ENCODE peak calls at places on chromosomes 13 and 19, in nine cellular contexts. One of them, this sample, is unnamed.

GRCh38 chr13:73782781-73783180 is 351.4 kb downstream of the KLF12 start:
- DNase-seq in stimulated activated CD4-positive, alpha-beta T cell treated with anti-CD3 and anti-CD28 coated beads, Interleukin-4, amount 100 ng/mL, for 48 hours: no peak
- DNase-seq in colonic mucosa: no peak
- DNase-seq in activated CD8-positive, alpha-beta memory T cell treated with anti-CD3 and anti-CD28 coated beads for 24 hours: no peak
- DNase-seq in central memory CD4-positive, alpha-beta T cell: no peak
- DNase-seq in activated CD8-positive, alpha-beta T cell treated with anti-CD3 and anti-CD28 coated beads, Interleukin-2, amount 10 ng/mL, durations not matched to agents 7 days and 5 days: no peak
- DNase-seq in NK-92 treated with Interleukin-12 subunit alpha and Interleukin-12 subunit beta, amount 100 ng/mL, for 24 hours: no peak
- DNase-seq in hepatocyte: no peak
- DNase-seq in mammary epithelial cell: no peak
- DNase-seq in this sample: no peak

GRCh38 chr19:13347351-13347750 is 158.9 kb downstream of the CACNA1A start:
- DNase-seq in stimulated activated CD4-positive, alpha-beta T cell treated with anti-CD3 and anti-CD28 coated beads, Interleukin-4, amount 100 ng/mL, for 48 hours: no peak
- DNase-seq in colonic mucosa: no peak
- DNase-seq in activated CD8-positive, alpha-beta memory T cell treated with anti-CD3 and anti-CD28 coated beads for 24 hours: no peak
- DNase-seq in central memory CD4-positive, alpha-beta T cell: no peak
- DNase-seq in activated CD8-positive, alpha-beta T cell treated with anti-CD3 and anti-CD28 coated beads, Interleukin-2, amount 10 ng/mL, durations not matched to agents 7 days and 5 days: no peak
- DNase-seq in NK-92 treated with Interleukin-12 subunit alpha and Interleukin-12 subunit beta, amount 100 ng/mL, for 24 hours: no peak
- DNase-seq in hepatocyte: no peak
- DNase-seq in mammary epithelial cell: no peak
- DNase-seq in this sample: no peak

GRCh38 chr13:109123971-109124370 is 494.6 kb downstream of the MYO16 start:
- DNase-seq in stimulated activated CD4-positive, alpha-beta T cell treated with anti-CD3 and anti-CD28 coated beads, Interleukin-4, amount 100 ng/mL, for 48 hours: no peak
- DNase-seq in colonic mucosa: no peak
- DNase-seq in activated CD8-positive, alpha-beta memory T cell treated with anti-CD3 and anti-CD28 coated beads for 24 hours: no peak
- DNase-seq in central memory CD4-positive, alpha-beta T cell: no peak
- DNase-seq in activated CD8-positive, alpha-beta T cell treated with anti-CD3 and anti-CD28 coated beads, Interleukin-2, amount 10 ng/mL, durations not matched to agents 7 days and 5 days: no peak
- DNase-seq in NK-92 treated with Interleukin-12 subunit alpha and Interleukin-12 subunit beta, amount 100 ng/mL, for 24 hours: no peak
- DNase-seq in hepatocyte: no peak
- DNase-seq in mammary epithelial cell: no peak
- DNase-seq in this sample: no peak

GRCh38 chr19:12567951-12568350 is 16.7 kb upstream of the ZNF564 start:
- DNase-seq in stimulated activated CD4-positive, alpha-beta T cell treated with anti-CD3 and anti-CD28 coated beads, Interleukin-4, amount 100 ng/mL, for 48 hours: no peak
- DNase-seq in colonic mucosa: no peak
- DNase-seq in activated CD8-positive, alpha-beta memory T cell treated with anti-CD3 and anti-CD28 coated beads for 24 hours: no peak
- DNase-seq in central memory CD4-positive, alpha-beta T cell: no peak
- DNase-seq in activated CD8-positive, alpha-beta T cell treated with anti-CD3 and anti-CD28 coated beads, Interleukin-2, amount 10 ng/mL, durations not matched to agents 7 days and 5 days: no peak
- DNase-seq in NK-92 treated with Interleukin-12 subunit alpha and Interleukin-12 subunit beta, amount 100 ng/mL, for 24 hours: no peak
- DNase-seq in hepatocyte: no peak
- DNase-seq in mammary epithelial cell: no peak
- DNase-seq in this sample: no peak

GRCh38 chr13:44108345-44108858 is 228.7 kb downstream of the LACC1 start:
- DNase-seq in stimulated activated CD4-positive, alpha-beta T cell treated with anti-CD3 and anti-CD28 coated beads, Interleukin-4, amount 100 ng/mL, for 48 hours: no peak
- DNase-seq in colonic mucosa: peak; percentile 89
- DNase-seq in activated CD8-positive, alpha-beta memory T cell treated with anti-CD3 and anti-CD28 coated beads for 24 hours: no peak
- DNase-seq in central memory CD4-positive, alpha-beta T cell: no peak
- DNase-seq in activated CD8-positive, alpha-beta T cell treated with anti-CD3 and anti-CD28 coated beads, Interleukin-2, amount 10 ng/mL, durations not matched to agents 7 days and 5 days: no peak
- DNase-seq in NK-92 treated with Interleukin-12 subunit alpha and Interleukin-12 subunit beta, amount 100 ng/mL, for 24 hours: no peak
- DNase-seq in hepatocyte: peak; percentile 83
- DNase-seq in mammary epithelial cell: peak; percentile 43
- DNase-seq in this sample: no peak

GRCh38 chr19:39824143-39825092 is 9.5 kb downstream of the DYRK1B start:
- DNase-seq in stimulated activated CD4-positive, alpha-beta T cell treated with anti-CD3 and anti-CD28 coated beads, Interleukin-4, amount 100 ng/mL, for 48 hours: peak; percentile 80
- DNase-seq in colonic mucosa: peak; percentile 91
- DNase-seq in activated CD8-positive, alpha-beta memory T cell treated with anti-CD3 and anti-CD28 coated beads for 24 hours: peak; percentile 89
- DNase-seq in central memory CD4-positive, alpha-beta T cell: peak; percentile 87
- DNase-seq in activated CD8-positive, alpha-beta T cell treated with anti-CD3 and anti-CD28 coated beads, Interleukin-2, amount 10 ng/mL, durations not matched to agents 7 days and 5 days: peak; percentile 94
- DNase-seq in NK-92 treated with Interleukin-12 subunit alpha and Interleukin-12 subunit beta, amount 100 ng/mL, for 24 hours: no peak
- DNase-seq in hepatocyte: peak; percentile 95
- DNase-seq in mammary epithelial cell: peak; percentile 84
- DNase-seq in this sample: peak; percentile 97

GRCh38 chr19:51821511-51821910 is 26.6 kb downstream of the FPR3 start:
- DNase-seq in stimulated activated CD4-positive, alpha-beta T cell treated with anti-CD3 and anti-CD28 coated beads, Interleukin-4, amount 100 ng/mL, for 48 hours: no peak
- DNase-seq in colonic mucosa: no peak
- DNase-seq in activated CD8-positive, alpha-beta memory T cell treated with anti-CD3 and anti-CD28 coated beads for 24 hours: no peak
- DNase-seq in central memory CD4-positive, alpha-beta T cell: no peak
- DNase-seq in activated CD8-positive, alpha-beta T cell treated with anti-CD3 and anti-CD28 coated beads, Interleukin-2, amount 10 ng/mL, durations not matched to agents 7 days and 5 days: no peak
- DNase-seq in NK-92 treated with Interleukin-12 subunit alpha and Interleukin-12 subunit beta, amount 100 ng/mL, for 24 hours: no peak
- DNase-seq in hepatocyte: no peak
- DNase-seq in mammary epithelial cell: no peak
- DNase-seq in this sample: no peak

GRCh38 chr19:3039641-3040077 is 10.6 kb upstream of the TLE2 start:
- DNase-seq in stimulated activated CD4-positive, alpha-beta T cell treated with anti-CD3 and anti-CD28 coated beads, Interleukin-4, amount 100 ng/mL, for 48 hours: no peak
- DNase-seq in colonic mucosa: no peak
- DNase-seq in activated CD8-positive, alpha-beta memory T cell treated with anti-CD3 and anti-CD28 coated beads for 24 hours: no peak
- DNase-seq in central memory CD4-positive, alpha-beta T cell: no peak
- DNase-seq in activated CD8-positive, alpha-beta T cell treated with anti-CD3 and anti-CD28 coated beads, Interleukin-2, amount 10 ng/mL, durations not matched to agents 7 days and 5 days: no peak
- DNase-seq in NK-92 treated with Interleukin-12 subunit alpha and Interleukin-12 subunit beta, amount 100 ng/mL, for 24 hours: no peak
- DNase-seq in hepatocyte: no peak
- DNase-seq in mammary epithelial cell: no peak
- DNase-seq in this sample: no peak

GRCh38 chr19:30017172-30017571 is 75.1 kb downstream of the URI1 start:
- DNase-seq in stimulated activated CD4-positive, alpha-beta T cell treated with anti-CD3 and anti-CD28 coated beads, Interleukin-4, amount 100 ng/mL, for 48 hours: no peak
- DNase-seq in colonic mucosa: no peak
- DNase-seq in activated CD8-positive, alpha-beta memory T cell treated with anti-CD3 and anti-CD28 coated beads for 24 hours: no peak
- DNase-seq in central memory CD4-positive, alpha-beta T cell: no peak
- DNase-seq in activated CD8-positive, alpha-beta T cell treated with anti-CD3 and anti-CD28 coated beads, Interleukin-2, amount 10 ng/mL, durations not matched to agents 7 days and 5 days: no peak
- DNase-seq in NK-92 treated with Interleukin-12 subunit alpha and Interleukin-12 subunit beta, amount 100 ng/mL, for 24 hours: no peak
- DNase-seq in hepatocyte: no peak
- DNase-seq in mammary epithelial cell: no peak
- DNase-seq in this sample: no peak

GRCh38 chr13:32229443-32229842 is 85.7 kb downstream of the ZAR1L start:
- DNase-seq in stimulated activated CD4-positive, alpha-beta T cell treated with anti-CD3 and anti-CD28 coated beads, Interleukin-4, amount 100 ng/mL, for 48 hours: no peak
- DNase-seq in colonic mucosa: no peak
- DNase-seq in activated CD8-positive, alpha-beta memory T cell treated with anti-CD3 and anti-CD28 coated beads for 24 hours: no peak
- DNase-seq in central memory CD4-positive, alpha-beta T cell: no peak
- DNase-seq in activated CD8-positive, alpha-beta T cell treated with anti-CD3 and anti-CD28 coated beads, Interleukin-2, amount 10 ng/mL, durations not matched to agents 7 days and 5 days: no peak
- DNase-seq in NK-92 treated with Interleukin-12 subunit alpha and Interleukin-12 subunit beta, amount 100 ng/mL, for 24 hours: no peak
- DNase-seq in hepatocyte: no peak
- DNase-seq in mammary epithelial cell: no peak
- DNase-seq in this sample: no peak

GRCh38 chr19:1017906-1018305 is 3.0 kb downstream of the TMEM259 start:
- DNase-seq in stimulated activated CD4-positive, alpha-beta T cell treated with anti-CD3 and anti-CD28 coated beads, Interleukin-4, amount 100 ng/mL, for 48 hours: no peak
- DNase-seq in colonic mucosa: no peak
- DNase-seq in activated CD8-positive, alpha-beta memory T cell treated with anti-CD3 and anti-CD28 coated beads for 24 hours: no peak
- DNase-seq in central memory CD4-positive, alpha-beta T cell: no peak
- DNase-seq in activated CD8-positive, alpha-beta T cell treated with anti-CD3 and anti-CD28 coated beads, Interleukin-2, amount 10 ng/mL, durations not matched to agents 7 days and 5 days: no peak
- DNase-seq in NK-92 treated with Interleukin-12 subunit alpha and Interleukin-12 subunit beta, amount 100 ng/mL, for 24 hours: no peak
- DNase-seq in hepatocyte: no peak
- DNase-seq in mammary epithelial cell: no peak
- DNase-seq in this sample: no peak

GRCh38 chr13:27120011-27120410 is 51.6 kb downstream of the USP12 start:
- DNase-seq in stimulated activated CD4-positive, alpha-beta T cell treated with anti-CD3 and anti-CD28 coated beads, Interleukin-4, amount 100 ng/mL, for 48 hours: no peak
- DNase-seq in colonic mucosa: no peak
- DNase-seq in activated CD8-positive, alpha-beta memory T cell treated with anti-CD3 and anti-CD28 coated beads for 24 hours: no peak
- DNase-seq in central memory CD4-positive, alpha-beta T cell: no peak
- DNase-seq in activated CD8-positive, alpha-beta T cell treated with anti-CD3 and anti-CD28 coated beads, Interleukin-2, amount 10 ng/mL, durations not matched to agents 7 days and 5 days: no peak
- DNase-seq in NK-92 treated with Interleukin-12 subunit alpha and Interleukin-12 subunit beta, amount 100 ng/mL, for 24 hours: no peak
- DNase-seq in hepatocyte: no peak
- DNase-seq in mammary epithelial cell: no peak
- DNase-seq in this sample: no peak

GRCh38 chr13:98972627-98973026 is 5.2 kb downstream of the DOCK9 start:
- DNase-seq in stimulated activated CD4-positive, alpha-beta T cell treated with anti-CD3 and anti-CD28 coated beads, Interleukin-4, amount 100 ng/mL, for 48 hours: no peak
- DNase-seq in colonic mucosa: no peak
- DNase-seq in activated CD8-positive, alpha-beta memory T cell treated with anti-CD3 and anti-CD28 coated beads for 24 hours: no peak
- DNase-seq in central memory CD4-positive, alpha-beta T cell: no peak
- DNase-seq in activated CD8-positive, alpha-beta T cell treated with anti-CD3 and anti-CD28 coated beads, Interleukin-2, amount 10 ng/mL, durations not matched to agents 7 days and 5 days: no peak
- DNase-seq in NK-92 treated with Interleukin-12 subunit alpha and Interleukin-12 subunit beta, amount 100 ng/mL, for 24 hours: no peak
- DNase-seq in hepatocyte: no peak
- DNase-seq in mammary epithelial cell: peak; percentile 66
- DNase-seq in this sample: no peak

GRCh38 chr13:38969187-38969586 is 21.4 kb downstream of the STOML3 start:
- DNase-seq in stimulated activated CD4-positive, alpha-beta T cell treated with anti-CD3 and anti-CD28 coated beads, Interleukin-4, amount 100 ng/mL, for 48 hours: no peak
- DNase-seq in colonic mucosa: no peak
- DNase-seq in activated CD8-positive, alpha-beta memory T cell treated with anti-CD3 and anti-CD28 coated beads for 24 hours: no peak
- DNase-seq in central memory CD4-positive, alpha-beta T cell: no peak
- DNase-seq in activated CD8-positive, alpha-beta T cell treated with anti-CD3 and anti-CD28 coated beads, Interleukin-2, amount 10 ng/mL, durations not matched to agents 7 days and 5 days: no peak
- DNase-seq in NK-92 treated with Interleukin-12 subunit alpha and Interleukin-12 subunit beta, amount 100 ng/mL, for 24 hours: no peak
- DNase-seq in hepatocyte: no peak
- DNase-seq in mammary epithelial cell: no peak
- DNase-seq in this sample: no peak